ENCODE peak calls at places on chromosomes 12 and 14, in eight cellular contexts. One of them, this sample, is unnamed.

GRCh38 chr12:47844264-47845020 is 24.7 kb upstream of the HDAC7 start:
- DNase-seq in CD8-positive, alpha-beta memory T cell: no peak
- DNase-seq in GM23248: peak; percentile 30
- DNase-seq in hippocampal formation: no peak
- DNase-seq in GM23338: no peak
- DNase-seq in activated T-helper 1 cell treated with Interleukin-2 at 50 U/mL for 16 hours: no peak
- DNase-seq in activated CD4-positive, alpha-beta T cell treated with anti-CD3 and anti-CD28 coated beads for 36 hours: no peak
- DNase-seq in stimulated activated CD4-positive, alpha-beta T cell treated with anti-CD3 and anti-CD28 coated beads, Interleukin-15, amount 100 ng/mL, for 1 hour: no peak
- DNase-seq in this sample: no peak

GRCh38 chr12:119239040-119239439 is 60.3 kb downstream of the HSPB8 start:
- DNase-seq in GM23248: no peak
- DNase-seq in CD8-positive, alpha-beta memory T cell: no peak
- DNase-seq in stimulated activated CD4-positive, alpha-beta T cell treated with anti-CD3 and anti-CD28 coated beads, Interleukin-15, amount 100 ng/mL, for 1 hour: no peak
- DNase-seq in activated T-helper 1 cell treated with Interleukin-2 at 50 U/mL for 16 hours: no peak
- DNase-seq in hippocampal formation: no peak
- DNase-seq in GM23338: no peak
- DNase-seq in activated CD4-positive, alpha-beta T cell treated with anti-CD3 and anti-CD28 coated beads for 36 hours: no peak
- DNase-seq in this sample: no peak

GRCh38 chr12:122028165-122028591 is 6.5 kb downstream of the BCL7A start:
- DNase-seq in activated T-helper 1 cell treated with Interleukin-2 at 50 U/mL for 16 hours: no peak
- DNase-seq in GM23248: peak; percentile 45
- DNase-seq in activated CD4-positive, alpha-beta T cell treated with anti-CD3 and anti-CD28 coated beads for 36 hours: no peak
- DNase-seq in CD8-positive, alpha-beta memory T cell: no peak
- DNase-seq in GM23338: no peak
- DNase-seq in stimulated activated CD4-positive, alpha-beta T cell treated with anti-CD3 and anti-CD28 coated beads, Interleukin-15, amount 100 ng/mL, for 1 hour: no peak
- DNase-seq in hippocampal formation: no peak
- DNase-seq in this sample: no peak

GRCh38 chr12:3730111-3730510 is 22.8 kb downstream of the CRACR2A start:
- DNase-seq in GM23248: no peak
- DNase-seq in stimulated activated CD4-positive, alpha-beta T cell treated with anti-CD3 and anti-CD28 coated beads, Interleukin-15, amount 100 ng/mL, for 1 hour: no peak
- DNase-seq in hippocampal formation: no peak
- DNase-seq in activated T-helper 1 cell treated with Interleukin-2 at 50 U/mL for 16 hours: no peak
- DNase-seq in CD8-positive, alpha-beta memory T cell: no peak
- DNase-seq in activated CD4-positive, alpha-beta T cell treated with anti-CD3 and anti-CD28 coated beads for 36 hours: no peak
- DNase-seq in GM23338: no peak
- DNase-seq in this sample: no peak

GRCh38 chr12:15788266-15789214 is 648 bp downstream of the EPS8 start:
- DNase-seq in stimulated activated CD4-positive, alpha-beta T cell treated with anti-CD3 and anti-CD28 coated beads, Interleukin-15, amount 100 ng/mL, for 1 hour: peak; percentile 3
- DNase-seq in CD8-positive, alpha-beta memory T cell: no peak
- DNase-seq in hippocampal formation: peak; percentile 39
- DNase-seq in GM23248: peak; percentile 79
- DNase-seq in GM23338: peak; percentile 70
- DNase-seq in activated T-helper 1 cell treated with Interleukin-2 at 50 U/mL for 16 hours: no peak
- DNase-seq in activated CD4-positive, alpha-beta T cell treated with anti-CD3 and anti-CD28 coated beads for 36 hours: peak; percentile 46
- DNase-seq in this sample: no peak

GRCh38 chr14:97798204-97798603 is 1001.0 kb downstream of the VRK1 start:
- DNase-seq in stimulated activated CD4-positive, alpha-beta T cell treated with anti-CD3 and anti-CD28 coated beads, Interleukin-15, amount 100 ng/mL, for 1 hour: no peak
- DNase-seq in GM23338: no peak
- DNase-seq in GM23248: no peak
- DNase-seq in CD8-positive, alpha-beta memory T cell: no peak
- DNase-seq in hippocampal formation: no peak
- DNase-seq in activated CD4-positive, alpha-beta T cell treated with anti-CD3 and anti-CD28 coated beads for 36 hours: no peak
- DNase-seq in activated T-helper 1 cell treated with Interleukin-2 at 50 U/mL for 16 hours: no peak
- DNase-seq in this sample: no peak

GRCh38 chr14:22984959-22985658 is 2.8 kb upstream of the AJUBA start:
- DNase-seq in hippocampal formation: no peak
- DNase-seq in GM23338: no peak
- DNase-seq in CD8-positive, alpha-beta memory T cell: no peak
- DNase-seq in activated T-helper 1 cell treated with Interleukin-2 at 50 U/mL for 16 hours: no peak
- DNase-seq in activated CD4-positive, alpha-beta T cell treated with anti-CD3 and anti-CD28 coated beads for 36 hours: no peak
- DNase-seq in GM23248: no peak
- DNase-seq in stimulated activated CD4-positive, alpha-beta T cell treated with anti-CD3 and anti-CD28 coated beads, Interleukin-15, amount 100 ng/mL, for 1 hour: no peak
- DNase-seq in this sample: no peak

GRCh38 chr12:56377989-56378316 is 15.3 kb upstream of the APOF start:
- DNase-seq in GM23338: no peak
- DNase-seq in CD8-positive, alpha-beta memory T cell: no peak
- DNase-seq in stimulated activated CD4-positive, alpha-beta T cell treated with anti-CD3 and anti-CD28 coated beads, Interleukin-15, amount 100 ng/mL, for 1 hour: no peak
- DNase-seq in activated T-helper 1 cell treated with Interleukin-2 at 50 U/mL for 16 hours: no peak
- DNase-seq in hippocampal formation: no peak
- DNase-seq in activated CD4-positive, alpha-beta T cell treated with anti-CD3 and anti-CD28 coated beads for 36 hours: no peak
- DNase-seq in GM23248: no peak
- DNase-seq in this sample: no peak

GRCh38 chr12:116133149-116133548 is 144.3 kb downstream of the MED13L start:
- DNase-seq in CD8-positive, alpha-beta memory T cell: no peak
- DNase-seq in stimulated activated CD4-positive, alpha-beta T cell treated with anti-CD3 and anti-CD28 coated beads, Interleukin-15, amount 100 ng/mL, for 1 hour: no peak
- DNase-seq in activated T-helper 1 cell treated with Interleukin-2 at 50 U/mL for 16 hours: no peak
- DNase-seq in GM23248: peak; percentile 59
- DNase-seq in activated CD4-positive, alpha-beta T cell treated with anti-CD3 and anti-CD28 coated beads for 36 hours: no peak
- DNase-seq in hippocampal formation: no peak
- DNase-seq in GM23338: no peak
- DNase-seq in this sample: no peak

GRCh38 chr14:90456551-90456950 is 59.7 kb downstream of the CALM1 start:
- DNase-seq in stimulated activated CD4-positive, alpha-beta T cell treated with anti-CD3 and anti-CD28 coated beads, Interleukin-15, amount 100 ng/mL, for 1 hour: no peak
- DNase-seq in activated CD4-positive, alpha-beta T cell treated with anti-CD3 and anti-CD28 coated beads for 36 hours: no peak
- DNase-seq in activated T-helper 1 cell treated with Interleukin-2 at 50 U/mL for 16 hours: no peak
- DNase-seq in GM23338: no peak
- DNase-seq in CD8-positive, alpha-beta memory T cell: no peak
- DNase-seq in hippocampal formation: peak; percentile 8
- DNase-seq in GM23248: no peak
- DNase-seq in this sample: no peak

GRCh38 chr12:130998136-130998535 is 44.4 kb downstream of the ADGRD1 start:
- DNase-seq in GM23248: no peak
- DNase-seq in activated T-helper 1 cell treated with Interleukin-2 at 50 U/mL for 16 hours: no peak
- DNase-seq in GM23338: no peak
- DNase-seq in activated CD4-positive, alpha-beta T cell treated with anti-CD3 and anti-CD28 coated beads for 36 hours: no peak
- DNase-seq in hippocampal formation: no peak
- DNase-seq in stimulated activated CD4-positive, alpha-beta T cell treated with anti-CD3 and anti-CD28 coated beads, Interleukin-15, amount 100 ng/mL, for 1 hour: no peak
- DNase-seq in CD8-positive, alpha-beta memory T cell: no peak
- DNase-seq in this sample: no peak

GRCh38 chr12:117587646-117588287 is 226.3 kb upstream of the NOS1 start:
- DNase-seq in GM23248: peak; percentile 54
- DNase-seq in activated CD4-positive, alpha-beta T cell treated with anti-CD3 and anti-CD28 coated beads for 36 hours: peak; percentile 70
- DNase-seq in CD8-positive, alpha-beta memory T cell: no peak
- DNase-seq in activated T-helper 1 cell treated with Interleukin-2 at 50 U/mL for 16 hours: no peak
- DNase-seq in GM23338: peak; percentile 86
- DNase-seq in stimulated activated CD4-positive, alpha-beta T cell treated with anti-CD3 and anti-CD28 coated beads, Interleukin-15, amount 100 ng/mL, for 1 hour: no peak
- DNase-seq in hippocampal formation: no peak
- DNase-seq in this sample: no peak

GRCh38 chr12:21502164-21502496 is 541 bp downstream of the GOLT1B start:
- DNase-seq in stimulated activated CD4-positive, alpha-beta T cell treated with anti-CD3 and anti-CD28 coated beads, Interleukin-15, amount 100 ng/mL, for 1 hour: peak; percentile 11
- DNase-seq in hippocampal formation: no peak
- DNase-seq in GM23248: peak; percentile 79
- DNase-seq in activated CD4-positive, alpha-beta T cell treated with anti-CD3 and anti-CD28 coated beads for 36 hours: peak; percentile 60
- DNase-seq in activated T-helper 1 cell treated with Interleukin-2 at 50 U/mL for 16 hours: peak; percentile 5
- DNase-seq in CD8-positive, alpha-beta memory T cell: no peak
- DNase-seq in GM23338: no peak
- DNase-seq in this sample: no peak

GRCh38 chr14:58191763-58192596 is 8.0 kb upstream of the ACTR10 start:
- DNase-seq in activated T-helper 1 cell treated with Interleukin-2 at 50 U/mL for 16 hours: no peak
- DNase-seq in stimulated activated CD4-positive, alpha-beta T cell treated with anti-CD3 and anti-CD28 coated beads, Interleukin-15, amount 100 ng/mL, for 1 hour: no peak
- DNase-seq in hippocampal formation: no peak
- DNase-seq in GM23248: no peak
- DNase-seq in GM23338: no peak
- DNase-seq in activated CD4-positive, alpha-beta T cell treated with anti-CD3 and anti-CD28 coated beads for 36 hours: no peak
- DNase-seq in CD8-positive, alpha-beta memory T cell: no peak
- DNase-seq in this sample: no peak

GRCh38 chr12:109461846-109462766 is 15.0 kb downstream of the KCTD10 start:
- DNase-seq in CD8-positive, alpha-beta memory T cell: no peak
- DNase-seq in GM23248: peak; percentile 98
- DNase-seq in activated T-helper 1 cell treated with Interleukin-2 at 50 U/mL for 16 hours: no peak
- DNase-seq in stimulated activated CD4-positive, alpha-beta T cell treated with anti-CD3 and anti-CD28 coated beads, Interleukin-15, amount 100 ng/mL, for 1 hour: no peak
- DNase-seq in GM23338: no peak
- DNase-seq in hippocampal formation: peak; percentile 17
- DNase-seq in activated CD4-positive, alpha-beta T cell treated with anti-CD3 and anti-CD28 coated beads for 36 hours: no peak
- DNase-seq in this sample: no peak

GRCh38 chr14:58815781-58816297 is 178.1 kb downstream of the DACT1 start:
- DNase-seq in CD8-positive, alpha-beta memory T cell: no peak
- DNase-seq in GM23248: peak; percentile 41
- DNase-seq in activated T-helper 1 cell treated with Interleukin-2 at 50 U/mL for 16 hours: no peak
- DNase-seq in GM23338: no peak
- DNase-seq in stimulated activated CD4-positive, alpha-beta T cell treated with anti-CD3 and anti-CD28 coated beads, Interleukin-15, amount 100 ng/mL, for 1 hour: no peak
- DNase-seq in activated CD4-positive, alpha-beta T cell treated with anti-CD3 and anti-CD28 coated beads for 36 hours: no peak
- DNase-seq in hippocampal formation: no peak
- DNase-seq in this sample: no peak

GRCh38 chr12:121637231-121637914 is 11.0 kb downstream of the ORAI1 start:
- DNase-seq in GM23338: no peak
- DNase-seq in GM23248: no peak
- DNase-seq in stimulated activated CD4-positive, alpha-beta T cell treated with anti-CD3 and anti-CD28 coated beads, Interleukin-15, amount 100 ng/mL, for 1 hour: peak; percentile 22
- DNase-seq in activated T-helper 1 cell treated with Interleukin-2 at 50 U/mL for 16 hours: peak; percentile 37
- DNase-seq in activated CD4-positive, alpha-beta T cell treated with anti-CD3 and anti-CD28 coated beads for 36 hours: peak; percentile 77
- DNase-seq in CD8-positive, alpha-beta memory T cell: peak; percentile 65
- DNase-seq in hippocampal formation: no peak
- DNase-seq in this sample: peak; percentile 42

GRCh38 chr14:23077962-23078361 is 17.0 kb downstream of the ACIN1 start:
- DNase-seq in stimulated activated CD4-positive, alpha-beta T cell treated with anti-CD3 and anti-CD28 coated beads, Interleukin-15, amount 100 ng/mL, for 1 hour: no peak
- DNase-seq in activated CD4-positive, alpha-beta T cell treated with anti-CD3 and anti-CD28 coated beads for 36 hours: no peak
- DNase-seq in GM23248: peak; percentile 35
- DNase-seq in CD8-positive, alpha-beta memory T cell: no peak
- DNase-seq in activated T-helper 1 cell treated with Interleukin-2 at 50 U/mL for 16 hours: no peak
- DNase-seq in GM23338: no peak
- DNase-seq in hippocampal formation: no peak
- DNase-seq in this sample: no peak

GRCh38 chr14:33932526-33933292 is 18.2 kb downstream of the EGLN3 start:
- DNase-seq in activated CD4-positive, alpha-beta T cell treated with anti-CD3 and anti-CD28 coated beads for 36 hours: no peak
- DNase-seq in GM23338: no peak
- DNase-seq in GM23248: no peak
- DNase-seq in activated T-helper 1 cell treated with Interleukin-2 at 50 U/mL for 16 hours: no peak
- DNase-seq in hippocampal formation: no peak
- DNase-seq in stimulated activated CD4-positive, alpha-beta T cell treated with anti-CD3 and anti-CD28 coated beads, Interleukin-15, amount 100 ng/mL, for 1 hour: no peak
- DNase-seq in CD8-positive, alpha-beta memory T cell: no peak
- DNase-seq in this sample: no peak

GRCh38 chr12:52434096-52434733 is at the start of gene KRT75:
- DNase-seq in GM23338: no peak
- DNase-seq in GM23248: peak; percentile 57
- DNase-seq in stimulated activated CD4-positive, alpha-beta T cell treated with anti-CD3 and anti-CD28 coated beads, Interleukin-15, amount 100 ng/mL, for 1 hour: no peak
- DNase-seq in activated T-helper 1 cell treated with Interleukin-2 at 50 U/mL for 16 hours: no peak
- DNase-seq in hippocampal formation: no peak
- DNase-seq in activated CD4-positive, alpha-beta T cell treated with anti-CD3 and anti-CD28 coated beads for 36 hours: no peak
- DNase-seq in CD8-positive, alpha-beta memory T cell: no peak
- DNase-seq in this sample: no peak

GRCh38 chr12:71441836-71442566 is 2.4 kb downstream of the LGR5 start:
- DNase-seq in CD8-positive, alpha-beta memory T cell: no peak
- DNase-seq in stimulated activated CD4-positive, alpha-beta T cell treated with anti-CD3 and anti-CD28 coated beads, Interleukin-15, amount 100 ng/mL, for 1 hour: no peak
- DNase-seq in hippocampal formation: no peak
- DNase-seq in GM23248: no peak
- DNase-seq in GM23338: no peak
- DNase-seq in activated CD4-positive, alpha-beta T cell treated with anti-CD3 and anti-CD28 coated beads for 36 hours: no peak
- DNase-seq in activated T-helper 1 cell treated with Interleukin-2 at 50 U/mL for 16 hours: no peak
- DNase-seq in this sample: no peak

GRCh38 chr12:2432856-2433255 is 361.9 kb upstream of the FKBP4 start:
- DNase-seq in activated CD4-positive, alpha-beta T cell treated with anti-CD3 and anti-CD28 coated beads for 36 hours: no peak
- DNase-seq in activated T-helper 1 cell treated with Interleukin-2 at 50 U/mL for 16 hours: no peak
- DNase-seq in hippocampal formation: no peak
- DNase-seq in CD8-positive, alpha-beta memory T cell: no peak
- DNase-seq in GM23338: no peak
- DNase-seq in stimulated activated CD4-positive, alpha-beta T cell treated with anti-CD3 and anti-CD28 coated beads, Interleukin-15, amount 100 ng/mL, for 1 hour: no peak
- DNase-seq in GM23248: no peak
- DNase-seq in this sample: no peak

GRCh38 chr12:44869503-44869902 is 6.6 kb downstream of the NELL2 start:
- DNase-seq in CD8-positive, alpha-beta memory T cell: no peak
- DNase-seq in GM23338: no peak
- DNase-seq in GM23248: no peak
- DNase-seq in stimulated activated CD4-positive, alpha-beta T cell treated with anti-CD3 and anti-CD28 coated beads, Interleukin-15, amount 100 ng/mL, for 1 hour: no peak
- DNase-seq in activated CD4-positive, alpha-beta T cell treated with anti-CD3 and anti-CD28 coated beads for 36 hours: no peak
- DNase-seq in hippocampal formation: no peak
- DNase-seq in activated T-helper 1 cell treated with Interleukin-2 at 50 U/mL for 16 hours: no peak
- DNase-seq in this sample: no peak

GRCh38 chr12:107521826-107522355 is 163.7 kb upstream of the PWP1 start:
- DNase-seq in CD8-positive, alpha-beta memory T cell: no peak
- DNase-seq in activated T-helper 1 cell treated with Interleukin-2 at 50 U/mL for 16 hours: no peak
- DNase-seq in GM23338: no peak
- DNase-seq in activated CD4-positive, alpha-beta T cell treated with anti-CD3 and anti-CD28 coated beads for 36 hours: no peak
- DNase-seq in GM23248: no peak
- DNase-seq in hippocampal formation: no peak
- DNase-seq in stimulated activated CD4-positive, alpha-beta T cell treated with anti-CD3 and anti-CD28 coated beads, Interleukin-15, amount 100 ng/mL, for 1 hour: no peak
- DNase-seq in this sample: no peak

GRCh38 chr14:52950410-52950897 is 396 bp downstream of the FERMT2 start:
- DNase-seq in GM23338: peak; percentile 61
- DNase-seq in GM23248: peak; percentile 77
- DNase-seq in hippocampal formation: no peak
- DNase-seq in CD8-positive, alpha-beta memory T cell: peak; percentile 17
- DNase-seq in activated CD4-positive, alpha-beta T cell treated with anti-CD3 and anti-CD28 coated beads for 36 hours: peak; percentile 32
- DNase-seq in activated T-helper 1 cell treated with Interleukin-2 at 50 U/mL for 16 hours: no peak
- DNase-seq in stimulated activated CD4-positive, alpha-beta T cell treated with anti-CD3 and anti-CD28 coated beads, Interleukin-15, amount 100 ng/mL, for 1 hour: no peak
- DNase-seq in this sample: peak; percentile 2

GRCh38 chr12:49787672-49788071 is 40.5 kb downstream of the NCKAP5L start:
- DNase-seq in GM23338: no peak
- DNase-seq in activated T-helper 1 cell treated with Interleukin-2 at 50 U/mL for 16 hours: no peak
- DNase-seq in GM23248: no peak
- DNase-seq in hippocampal formation: no peak
- DNase-seq in stimulated activated CD4-positive, alpha-beta T cell treated with anti-CD3 and anti-CD28 coated beads, Interleukin-15, amount 100 ng/mL, for 1 hour: no peak
- DNase-seq in activated CD4-positive, alpha-beta T cell treated with anti-CD3 and anti-CD28 coated beads for 36 hours: no peak
- DNase-seq in CD8-positive, alpha-beta memory T cell: no peak
- DNase-seq in this sample: no peak

GRCh38 chr14:64971452-64971889 is 665 bp downstream of the RAB15 start:
- DNase-seq in GM23338: peak; percentile 38
- DNase-seq in activated T-helper 1 cell treated with Interleukin-2 at 50 U/mL for 16 hours: no peak
- DNase-seq in activated CD4-positive, alpha-beta T cell treated with anti-CD3 and anti-CD28 coated beads for 36 hours: no peak
- DNase-seq in GM23248: no peak
- DNase-seq in CD8-positive, alpha-beta memory T cell: no peak
- DNase-seq in stimulated activated CD4-positive, alpha-beta T cell treated with anti-CD3 and anti-CD28 coated beads, Interleukin-15, amount 100 ng/mL, for 1 hour: no peak
- DNase-seq in hippocampal formation: no peak
- DNase-seq in this sample: no peak

GRCh38 chr12:117671734-117672133 is 297.1 kb downstream of the KSR2 start:
- DNase-seq in GM23338: peak; percentile 91
- DNase-seq in stimulated activated CD4-positive, alpha-beta T cell treated with anti-CD3 and anti-CD28 coated beads, Interleukin-15, amount 100 ng/mL, for 1 hour: no peak
- DNase-seq in activated CD4-positive, alpha-beta T cell treated with anti-CD3 and anti-CD28 coated beads for 36 hours: peak; percentile 32
- DNase-seq in CD8-positive, alpha-beta memory T cell: no peak
- DNase-seq in activated T-helper 1 cell treated with Interleukin-2 at 50 U/mL for 16 hours: no peak
- DNase-seq in hippocampal formation: no peak
- DNase-seq in GM23248: peak; percentile 57
- DNase-seq in this sample: no peak

GRCh38 chr14:38065101-38065762 is 142.5 kb upstream of the SSTR1 start:
- DNase-seq in GM23338: peak; percentile 29
- DNase-seq in activated T-helper 1 cell treated with Interleukin-2 at 50 U/mL for 16 hours: peak; percentile 29
- DNase-seq in hippocampal formation: no peak
- DNase-seq in activated CD4-positive, alpha-beta T cell treated with anti-CD3 and anti-CD28 coated beads for 36 hours: peak; percentile 64
- DNase-seq in stimulated activated CD4-positive, alpha-beta T cell treated with anti-CD3 and anti-CD28 coated beads, Interleukin-15, amount 100 ng/mL, for 1 hour: peak; percentile 19
- DNase-seq in GM23248: no peak
- DNase-seq in CD8-positive, alpha-beta memory T cell: peak; percentile 85
- DNase-seq in this sample: peak; percentile 22

GRCh38 chr12:105672576-105672975 is 342.1 kb downstream of the C12orf75 start:
- DNase-seq in activated CD4-positive, alpha-beta T cell treated with anti-CD3 and anti-CD28 coated beads for 36 hours: no peak
- DNase-seq in activated T-helper 1 cell treated with Interleukin-2 at 50 U/mL for 16 hours: no peak
- DNase-seq in CD8-positive, alpha-beta memory T cell: no peak
- DNase-seq in stimulated activated CD4-positive, alpha-beta T cell treated with anti-CD3 and anti-CD28 coated beads, Interleukin-15, amount 100 ng/mL, for 1 hour: no peak
- DNase-seq in hippocampal formation: no peak
- DNase-seq in GM23248: no peak
- DNase-seq in GM23338: no peak
- DNase-seq in this sample: no peak

GRCh38 chr12:118925407-118926202 is 55.7 kb upstream of the SRRM4 start:
- DNase-seq in activated T-helper 1 cell treated with Interleukin-2 at 50 U/mL for 16 hours: no peak
- DNase-seq in GM23248: no peak
- DNase-seq in activated CD4-positive, alpha-beta T cell treated with anti-CD3 and anti-CD28 coated beads for 36 hours: no peak
- DNase-seq in hippocampal formation: no peak
- DNase-seq in stimulated activated CD4-positive, alpha-beta T cell treated with anti-CD3 and anti-CD28 coated beads, Interleukin-15, amount 100 ng/mL, for 1 hour: no peak
- DNase-seq in CD8-positive, alpha-beta memory T cell: no peak
- DNase-seq in GM23338: no peak
- DNase-seq in this sample: no peak

GRCh38 chr14:56487090-56487667 is 92.4 kb upstream of the TMEM260 start:
- DNase-seq in CD8-positive, alpha-beta memory T cell: no peak
- DNase-seq in activated T-helper 1 cell treated with Interleukin-2 at 50 U/mL for 16 hours: no peak
- DNase-seq in hippocampal formation: no peak
- DNase-seq in GM23248: peak; percentile 43
- DNase-seq in activated CD4-positive, alpha-beta T cell treated with anti-CD3 and anti-CD28 coated beads for 36 hours: no peak
- DNase-seq in stimulated activated CD4-positive, alpha-beta T cell treated with anti-CD3 and anti-CD28 coated beads, Interleukin-15, amount 100 ng/mL, for 1 hour: no peak
- DNase-seq in GM23338: peak; percentile 57
- DNase-seq in this sample: no peak

GRCh38 chr12:79454338-79454777 is 236.4 kb downstream of the PAWR start:
- DNase-seq in activated CD4-positive, alpha-beta T cell treated with anti-CD3 and anti-CD28 coated beads for 36 hours: no peak
- DNase-seq in hippocampal formation: no peak
- DNase-seq in activated T-helper 1 cell treated with Interleukin-2 at 50 U/mL for 16 hours: no peak
- DNase-seq in GM23338: no peak
- DNase-seq in stimulated activated CD4-positive, alpha-beta T cell treated with anti-CD3 and anti-CD28 coated beads, Interleukin-15, amount 100 ng/mL, for 1 hour: no peak
- DNase-seq in GM23248: peak; percentile 60
- DNase-seq in CD8-positive, alpha-beta memory T cell: no peak
- DNase-seq in this sample: no peak